ENCODE peak calls at places on chromosomes 4 and X, in four cellular contexts. One of them, this sample, is unnamed.

GRCh38 chrX:12972239-12972638 is 2.7 kb upstream of the TMSB4X start:
- DNase-seq in fibroblast of lung: no peak
- DNase-seq in keratinocyte: no peak
- DNase-seq in lower lobe of right lung: no peak
- DNase-seq in this sample: no peak

GRCh38 chr4:108272046-108272445 is 103.3 kb upstream of the LEF1 start:
- DNase-seq in fibroblast of lung: peak
- DNase-seq in keratinocyte: no peak
- DNase-seq in lower lobe of right lung: no peak
- DNase-seq in this sample: no peak

GRCh38 chrX:10795721-10796120 is 175.3 kb upstream of the MID1 start:
- DNase-seq in fibroblast of lung: no peak
- DNase-seq in keratinocyte: no peak
- DNase-seq in lower lobe of right lung: no peak
- DNase-seq in this sample: no peak

GRCh38 chr4:23368081-23368697 is 521.7 kb downstream of the PPARGC1A start:
- DNase-seq in fibroblast of lung: peak
- DNase-seq in keratinocyte: no peak
- DNase-seq in lower lobe of right lung: no peak
- DNase-seq in this sample: no peak

GRCh38 chr4:151865327-151865726 is 104.5 kb upstream of the GATB start:
- DNase-seq in fibroblast of lung: no peak
- DNase-seq in keratinocyte: no peak
- DNase-seq in lower lobe of right lung: peak
- DNase-seq in this sample: no peak

GRCh38 chr4:148315049-148315448 is 127.2 kb downstream of the NR3C2 start:
- DNase-seq in fibroblast of lung: no peak
- DNase-seq in keratinocyte: no peak
- DNase-seq in lower lobe of right lung: no peak
- DNase-seq in this sample: peak

GRCh38 chr4:151292038-151292437 is 15.1 kb downstream of the PRSS48 start:
- DNase-seq in fibroblast of lung: no peak
- DNase-seq in keratinocyte: no peak
- DNase-seq in lower lobe of right lung: no peak
- DNase-seq in this sample: no peak

GRCh38 chrX:83260288-83260687 is 247.8 kb upstream of the POU3F4 start:
- DNase-seq in fibroblast of lung: no peak
- DNase-seq in keratinocyte: no peak
- DNase-seq in lower lobe of right lung: no peak
- DNase-seq in this sample: no peak

GRCh38 chr4:7650606-7651400 is 216.1 kb upstream of the PSAPL1 start:
- DNase-seq in fibroblast of lung: peak
- DNase-seq in keratinocyte: peak
- DNase-seq in lower lobe of right lung: peak
- DNase-seq in this sample: peak

GRCh38 chr4:7306986-7307385 is 114.6 kb downstream of the SORCS2 start:
- DNase-seq in fibroblast of lung: no peak
- DNase-seq in keratinocyte: no peak
- DNase-seq in lower lobe of right lung: no peak
- DNase-seq in this sample: no peak

GRCh38 chr4:48093949-48094550 is 40.0 kb downstream of the TXK start:
- DNase-seq in fibroblast of lung: no peak
- DNase-seq in keratinocyte: peak
- DNase-seq in lower lobe of right lung: no peak
- DNase-seq in this sample: peak

GRCh38 chrX:95539041-95539440 is 1145.6 kb upstream of the DIAPH2 start:
- DNase-seq in fibroblast of lung: no peak
- DNase-seq in keratinocyte: no peak
- DNase-seq in lower lobe of right lung: no peak
- DNase-seq in this sample: no peak

GRCh38 chr4:11954093-11954492 is 525.4 kb upstream of the HS3ST1 start:
- DNase-seq in fibroblast of lung: peak
- DNase-seq in keratinocyte: no peak
- DNase-seq in lower lobe of right lung: no peak
- DNase-seq in this sample: no peak

GRCh38 chrX:71954458-71954857 is 43.8 kb downstream of the NHSL2 start:
- DNase-seq in fibroblast of lung: no peak
- DNase-seq in keratinocyte: no peak
- DNase-seq in lower lobe of right lung: no peak
- DNase-seq in this sample: no peak

GRCh38 chr4:82892467-82892802 is 1.5 kb upstream of the SEC31A start:
- DNase-seq in fibroblast of lung: no peak
- DNase-seq in keratinocyte: no peak
- DNase-seq in lower lobe of right lung: no peak
- DNase-seq in this sample: no peak

GRCh38 chr4:147108409-147108808 is 162.7 kb upstream of the TTC29 start:
- DNase-seq in fibroblast of lung: peak
- DNase-seq in keratinocyte: no peak
- DNase-seq in lower lobe of right lung: no peak
- DNase-seq in this sample: peak

GRCh38 chr4:85756938-85757337 is 282.0 kb downstream of the ARHGAP24 start:
- DNase-seq in fibroblast of lung: peak
- DNase-seq in keratinocyte: no peak
- DNase-seq in lower lobe of right lung: no peak
- DNase-seq in this sample: peak

GRCh38 chr4:7394681-7395451 is 39.9 kb downstream of the PSAPL1 start:
- DNase-seq in fibroblast of lung: no peak
- DNase-seq in keratinocyte: no peak
- DNase-seq in lower lobe of right lung: peak
- DNase-seq in this sample: no peak

GRCh38 chrX:10485331-10485730 is 135.1 kb downstream of the MID1 start:
- DNase-seq in fibroblast of lung: no peak
- DNase-seq in keratinocyte: no peak
- DNase-seq in lower lobe of right lung: no peak
- DNase-seq in this sample: no peak

GRCh38 chr4:33063238-33063637 is 2343.1 kb downstream of the PCDH7 start:
- DNase-seq in fibroblast of lung: peak
- DNase-seq in keratinocyte: no peak
- DNase-seq in lower lobe of right lung: no peak
- DNase-seq in this sample: peak

GRCh38 chr4:122050836-122051235 is 99.0 kb upstream of the TRPC3 start:
- DNase-seq in fibroblast of lung: no peak
- DNase-seq in keratinocyte: no peak
- DNase-seq in lower lobe of right lung: no peak
- DNase-seq in this sample: no peak

GRCh38 chrX:48683411-48683982 is at the start of gene WAS:
- DNase-seq in fibroblast of lung: no peak
- DNase-seq in keratinocyte: no peak
- DNase-seq in lower lobe of right lung: peak
- DNase-seq in this sample: no peak

GRCh38 chrX:110448459-110448858 is 89.8 kb downstream of the RTL9 start:
- DNase-seq in fibroblast of lung: no peak
- DNase-seq in keratinocyte: no peak
- DNase-seq in lower lobe of right lung: no peak
- DNase-seq in this sample: no peak

GRCh38 chr4:186557486-186557885 is 2.1 kb upstream of the MTNR1A start:
- DNase-seq in fibroblast of lung: no peak
- DNase-seq in keratinocyte: no peak
- DNase-seq in lower lobe of right lung: no peak
- DNase-seq in this sample: peak

GRCh38 chr4:72209600-72209999 is 177.8 kb downstream of the NPFFR2 start:
- DNase-seq in fibroblast of lung: no peak
- DNase-seq in keratinocyte: peak
- DNase-seq in lower lobe of right lung: no peak
- DNase-seq in this sample: no peak

GRCh38 chr4:140856692-140857091 is 100.5 kb upstream of the TBC1D9 start:
- DNase-seq in fibroblast of lung: peak
- DNase-seq in keratinocyte: peak
- DNase-seq in lower lobe of right lung: no peak
- DNase-seq in this sample: peak

GRCh38 chrX:154372612-154373022 is 1.8 kb downstream of the FLNA start:
- DNase-seq in fibroblast of lung: peak
- DNase-seq in keratinocyte: no peak
- DNase-seq in lower lobe of right lung: no peak
- DNase-seq in this sample: peak

GRCh38 chrX:46686003-46686645 is 72.8 kb downstream of the SLC9A7 start:
- DNase-seq in fibroblast of lung: peak
- DNase-seq in keratinocyte: no peak
- DNase-seq in lower lobe of right lung: no peak
- DNase-seq in this sample: peak

GRCh38 chr4:88831063-88831462 is 133.4 kb upstream of the NAP1L5 start:
- DNase-seq in fibroblast of lung: no peak
- DNase-seq in keratinocyte: no peak
- DNase-seq in lower lobe of right lung: no peak
- DNase-seq in this sample: no peak

GRCh38 chr4:92265066-92265465 is 38.7 kb upstream of the GRID2 start:
- DNase-seq in fibroblast of lung: peak
- DNase-seq in keratinocyte: no peak
- DNase-seq in lower lobe of right lung: no peak
- DNase-seq in this sample: no peak

GRCh38 chrX:134177527-134177926 is 59.5 kb upstream of the CCDC160 start:
- DNase-seq in fibroblast of lung: no peak
- DNase-seq in keratinocyte: no peak
- DNase-seq in lower lobe of right lung: no peak
- DNase-seq in this sample: no peak

GRCh38 chr4:187302456-187302855 is 578.8 kb upstream of the FAT1 start:
- DNase-seq in fibroblast of lung: peak
- DNase-seq in keratinocyte: no peak
- DNase-seq in lower lobe of right lung: no peak
- DNase-seq in this sample: no peak

GRCh38 chr4:42458686-42459085 is 61.4 kb downstream of the SHISA3 start:
- DNase-seq in fibroblast of lung: no peak
- DNase-seq in keratinocyte: no peak
- DNase-seq in lower lobe of right lung: no peak
- DNase-seq in this sample: no peak

DNA sequence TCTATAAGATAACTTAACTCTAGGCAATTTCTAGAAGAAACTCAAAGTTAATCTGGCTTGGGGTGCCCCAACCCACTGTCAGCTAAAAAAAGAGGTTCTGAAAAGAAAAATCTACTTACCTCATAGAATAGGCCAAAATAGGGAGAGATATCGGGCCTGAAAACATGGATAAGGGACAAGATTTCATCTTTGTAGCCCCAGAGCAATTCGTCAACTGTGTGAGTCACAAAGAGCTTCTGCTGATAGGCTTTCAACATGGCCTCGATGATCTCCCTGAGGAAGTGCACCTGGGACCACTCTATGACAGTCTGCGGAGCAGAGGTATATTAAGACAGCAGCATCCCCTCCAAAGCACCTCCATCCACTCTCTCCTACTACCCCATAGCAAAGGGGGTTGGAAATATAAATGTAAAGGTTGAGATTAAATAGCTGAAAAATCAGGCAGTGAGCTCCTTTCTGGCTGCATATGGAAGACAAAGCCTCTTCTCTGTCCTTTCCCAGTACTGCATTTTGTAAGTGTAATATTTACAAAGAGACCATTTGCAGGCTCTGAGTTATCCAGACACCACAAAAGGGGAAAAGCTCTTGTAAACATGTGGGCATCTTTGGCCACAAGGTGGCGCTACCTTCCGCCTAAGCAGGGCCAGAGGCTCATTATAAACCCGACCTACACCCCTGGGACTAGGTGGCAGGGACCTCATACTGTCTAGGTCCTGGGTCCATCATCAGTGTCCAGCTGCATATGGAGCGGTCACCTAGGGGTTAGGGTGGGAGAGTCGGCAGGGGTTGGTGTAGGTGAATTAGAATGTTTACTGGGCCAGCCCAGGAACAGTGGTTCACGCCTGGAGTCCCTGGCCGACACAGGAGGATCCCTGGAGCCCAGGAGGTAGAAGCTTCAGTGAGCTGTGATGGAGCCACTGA is 31.5 kb upstream of the NUP54 start:
- DNase-seq in fibroblast of lung: peak
- DNase-seq in keratinocyte: peak
- DNase-seq in lower lobe of right lung: peak
- DNase-seq in this sample: peak
- TF ChIP-seq CTCF in fibroblast of lung: peak
- TF ChIP-seq CTCF in keratinocyte: peak
- TF ChIP-seq CTCF in lower lobe of right lung: peak
- TF ChIP-seq CTCF in this sample: peak

DNA sequence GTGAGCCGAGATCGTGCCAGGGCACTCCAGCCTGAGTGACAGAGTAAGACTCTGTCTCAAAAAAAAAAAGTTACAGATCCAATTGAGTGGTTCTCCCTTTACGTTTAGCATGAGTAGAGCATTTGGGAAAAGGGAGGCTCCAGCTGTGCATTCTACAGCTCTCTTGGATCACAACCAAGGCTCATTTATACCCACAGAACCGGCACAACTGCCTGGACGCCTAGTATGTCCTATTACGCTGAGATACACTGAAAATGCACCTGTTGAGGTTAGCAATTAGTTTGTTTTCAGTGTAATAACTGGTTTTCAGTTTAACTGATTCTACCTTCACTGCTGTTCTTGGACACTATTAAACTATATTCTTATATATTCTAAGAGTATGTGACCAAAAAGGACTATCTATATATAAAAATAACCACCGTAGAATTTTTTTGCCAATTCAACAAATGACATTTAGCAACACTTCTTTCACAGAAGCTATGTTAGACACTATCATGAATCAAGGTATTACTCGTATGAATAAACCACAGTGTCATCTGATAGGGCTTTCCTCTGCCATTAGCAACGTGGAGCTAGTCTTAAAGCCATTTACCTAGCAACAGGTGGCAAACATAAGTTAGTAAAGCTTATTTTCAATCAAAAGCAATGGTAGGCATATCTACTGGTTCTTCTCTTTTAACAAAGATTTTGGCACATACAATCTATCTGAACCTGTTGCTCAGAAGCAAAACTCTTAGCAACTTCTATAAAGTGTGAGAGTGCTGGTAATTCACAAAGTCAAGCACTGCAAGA is 3.6 kb downstream of the OTUD4 start:
- DNase-seq in fibroblast of lung: no peak
- DNase-seq in keratinocyte: no peak
- DNase-seq in lower lobe of right lung: no peak
- DNase-seq in this sample: no peak
- TF ChIP-seq CTCF in fibroblast of lung: no peak
- TF ChIP-seq CTCF in keratinocyte: no peak
- TF ChIP-seq CTCF in lower lobe of right lung: no peak
- TF ChIP-seq CTCF in this sample: no peak

GRCh38 chrX:102154900-102155805 is 624 bp downstream of the BEX5 start:
- DNase-seq in fibroblast of lung: no peak
- DNase-seq in keratinocyte: no peak
- DNase-seq in lower lobe of right lung: no peak
- DNase-seq in this sample: no peak

GRCh38 chrX:102155806-102156179 is at the start of gene BEX5:
- DNase-seq in fibroblast of lung: no peak
- DNase-seq in keratinocyte: no peak
- DNase-seq in lower lobe of right lung: peak
- DNase-seq in this sample: no peak

GRCh38 chrX:102154218-102154860 is 1.4 kb downstream of the BEX5 start:
- DNase-seq in fibroblast of lung: no peak
- DNase-seq in keratinocyte: no peak
- DNase-seq in lower lobe of right lung: no peak
- DNase-seq in this sample: no peak
- TF ChIP-seq CTCF in fibroblast of lung: no peak
- TF ChIP-seq CTCF in keratinocyte: peak
- TF ChIP-seq CTCF in lower lobe of right lung: peak
- TF ChIP-seq CTCF in this sample: no peak

GRCh38 chrX:152658302-152658701 is 20.6 kb downstream of the GABRQ start:
- DNase-seq in fibroblast of lung: no peak
- DNase-seq in keratinocyte: no peak
- DNase-seq in lower lobe of right lung: no peak
- DNase-seq in this sample: no peak
- TF ChIP-seq CTCF in fibroblast of lung: no peak
- TF ChIP-seq CTCF in keratinocyte: no peak
- TF ChIP-seq CTCF in lower lobe of right lung: no peak
- TF ChIP-seq CTCF in this sample: peak

GRCh38 chrX:1935805-1936204 is 320.9 kb downstream of the ASMT start:
- DNase-seq in fibroblast of lung: no peak
- DNase-seq in keratinocyte: no peak
- DNase-seq in lower lobe of right lung: no peak
- DNase-seq in this sample: no peak
- TF ChIP-seq CTCF in fibroblast of lung: no peak
- TF ChIP-seq CTCF in keratinocyte: no peak
- TF ChIP-seq CTCF in lower lobe of right lung: no peak
- TF ChIP-seq CTCF in this sample: no peak